ENCODE peak calls at places on chromosomes 1 and 21, in five cellular contexts. J is prostate gland, K is mesendoderm, R is uterus, Y is esophagus squamous epithelium. Q is an unnamed sample.

GRCh38 chr1:159175571-159175970 is 4.2 kb downstream of the CADM3 start:
- DNase-seq in J (no peak), K (no peak), R (no peak), Y (no peak), Q (no peak)

GRCh38 chr1:117427297-117427696 is 60.0 kb downstream of the MAN1A2 start:
- DNase-seq in J (no peak), K (no peak), R (no peak), Y (no peak), Q (no peak)

GRCh38 chr1:241717975-241718374 is 65.9 kb downstream of the WDR64 start:
- DNase-seq in J (no peak), K (no peak), R (no peak), Y (no peak), Q (no peak)

GRCh38 chr1:27416387-27417111 is 24.1 kb downstream of the GPR3 start:
- DNase-seq in J (no peak), K (peak), R (no peak), Y (no peak), Q (peak)

GRCh38 chr1:112373841-112374240 is 22.2 kb upstream of the CTTNBP2NL start:
- DNase-seq in J (no peak), K (no peak), R (no peak), Y (no peak), Q (no peak)

GRCh38 chr1:221035680-221036153 is 156.5 kb downstream of the HLX start:
- DNase-seq in J (no peak), K (peak), R (no peak), Y (no peak), Q (peak)

GRCh38 chr1:20445956-20446355 is 40.1 kb downstream of the CAMK2N1 start:
- DNase-seq in J (no peak), K (no peak), R (no peak), Y (no peak), Q (no peak)

GRCh38 chr21:41466024-41466820 is 40.2 kb downstream of the MX1 start:
- DNase-seq in J (no peak), K (no peak), R (no peak), Y (no peak), Q (peak)

GRCh38 chr1:226209307-226210059 is 14.0 kb upstream of the MIXL1 start:
- DNase-seq in J (no peak), K (no peak), R (no peak), Y (no peak), Q (no peak)

GRCh38 chr1:154937988-154938386 is 1.5 kb upstream of the PMVK start:
- DNase-seq in J (no peak), K (no peak), R (no peak), Y (no peak), Q (no peak)

GRCh38 chr1:64312431-64312830 is 109.0 kb downstream of the UBE2U start:
- DNase-seq in J (no peak), K (no peak), R (no peak), Y (no peak), Q (no peak)

GRCh38 chr1:96474985-96475743 is 246.4 kb upstream of the PTBP2 start:
- DNase-seq in J (no peak), K (peak), R (no peak), Y (no peak), Q (no peak)

GRCh38 chr21:36749935-36750578 is 51.1 kb downstream of the SIM2 start:
- DNase-seq in J (no peak), K (peak), R (no peak), Y (no peak), Q (peak)

GRCh38 chr1:201594575-201595245 is 55.8 kb downstream of the NAV1 start:
- DNase-seq in J (no peak), K (peak), R (peak), Y (no peak), Q (no peak)

DNA sequence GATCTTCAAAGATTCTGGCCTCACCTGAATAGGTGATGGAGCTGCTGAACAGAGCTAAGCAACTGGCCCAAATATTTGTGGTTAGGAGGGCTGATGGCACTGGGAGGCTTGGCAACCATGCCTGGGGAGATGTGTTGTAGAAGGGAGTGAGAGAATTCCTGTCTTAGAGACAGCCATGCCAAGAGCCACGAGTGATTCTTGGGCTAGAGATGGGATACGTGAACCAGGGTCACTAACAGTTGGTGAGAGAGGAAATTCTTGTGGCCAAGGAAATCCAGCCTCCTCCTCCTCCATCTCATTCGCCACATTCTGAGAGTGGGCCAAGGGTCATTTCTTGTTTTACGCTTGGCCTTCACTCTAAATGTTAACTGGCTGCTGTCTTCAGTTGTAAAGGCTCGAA is 46.3 kb downstream of the NGF start:
- DNase-seq in J (no peak), K (no peak), R (no peak), Y (no peak), Q (peak)
- H3K27ac ChIP-seq in J (no peak), K (no peak), R (no peak), Y (no peak), Q (no peak)

GRCh38 chr1:53294557-53294956 is 33.3 kb downstream of the LRP8 start:
- DNase-seq in J (no peak), K (no peak), R (no peak), Y (no peak), Q (peak)

GRCh38 chr1:53292690-53293089 is 35.2 kb downstream of the LRP8 start:
- DNase-seq in J (no peak), K (no peak), R (no peak), Y (no peak), Q (no peak)

GRCh38 chr1:53291574-53291973 is 36.3 kb downstream of the LRP8 start:
- DNase-seq in J (no peak), K (peak), R (no peak), Y (no peak), Q (no peak)

GRCh38 chr1:53295295-53295694 is 32.6 kb downstream of the LRP8 start:
- DNase-seq in J (no peak), K (no peak), R (no peak), Y (no peak), Q (no peak)

DNA sequence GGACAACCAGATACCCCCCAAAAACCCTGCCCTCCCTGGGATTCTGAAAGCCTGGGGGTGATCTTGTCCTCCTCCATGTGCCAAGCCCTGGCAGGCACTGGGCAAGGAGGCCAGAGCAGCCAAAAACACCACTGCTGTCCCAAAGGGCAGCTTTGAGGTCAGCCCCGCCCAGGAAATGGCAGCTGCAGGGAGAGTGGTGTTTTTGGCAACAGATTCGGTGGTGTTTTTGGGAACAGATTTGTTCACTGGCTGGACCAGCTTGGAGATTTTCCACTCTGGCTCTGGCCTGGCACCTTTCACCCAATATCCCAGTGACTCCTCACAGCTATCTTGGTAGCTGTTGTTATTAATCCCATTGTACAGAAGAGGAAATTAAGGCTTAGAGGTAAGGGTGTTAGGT is 34.7 kb downstream of the LRP8 start:
- DNase-seq in J (no peak), K (no peak), R (peak), Y (no peak), Q (no peak)
- H3K27ac ChIP-seq in J (no peak), K (no peak), R (no peak), Y (no peak), Q (no peak)

DNA sequence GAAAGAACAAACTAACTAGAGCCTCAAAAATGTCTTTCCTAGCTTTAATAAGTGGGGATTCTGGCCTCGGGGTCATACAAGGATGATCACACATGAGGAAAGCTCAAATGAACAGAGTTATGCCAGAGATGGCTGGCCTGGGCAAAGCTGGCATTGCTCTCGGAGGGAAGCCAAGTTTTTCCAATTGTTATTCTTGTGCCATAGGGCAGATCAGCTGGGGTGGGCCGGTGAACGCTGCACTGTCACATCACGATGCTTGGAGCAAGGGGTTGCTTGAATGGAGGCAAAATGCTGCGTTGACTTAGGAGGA is 75.9 kb upstream of the LYST start:
- DNase-seq in J (no peak), K (no peak), R (no peak), Y (no peak), Q (no peak)
- H3K27ac ChIP-seq in J (no peak), K (no peak), R (no peak), Y (no peak), Q (no peak)

GRCh38 chr21:29025328-29025713 is 853 bp downstream of the USP16 start:
- DNase-seq in J (no peak), K (peak), R (no peak), Y (no peak), Q (peak)
- H3K27ac ChIP-seq in J (peak), K (no peak), R (peak), Y (peak), Q (peak)

GRCh38 chr1:205512059-205513045 is 7.9 kb downstream of the CDK18 start:
- DNase-seq in J (no peak), K (peak), R (peak), Y (no peak), Q (peak)
- H3K27ac ChIP-seq in J (no peak), K (no peak), R (peak), Y (no peak), Q (no peak)

DNA sequence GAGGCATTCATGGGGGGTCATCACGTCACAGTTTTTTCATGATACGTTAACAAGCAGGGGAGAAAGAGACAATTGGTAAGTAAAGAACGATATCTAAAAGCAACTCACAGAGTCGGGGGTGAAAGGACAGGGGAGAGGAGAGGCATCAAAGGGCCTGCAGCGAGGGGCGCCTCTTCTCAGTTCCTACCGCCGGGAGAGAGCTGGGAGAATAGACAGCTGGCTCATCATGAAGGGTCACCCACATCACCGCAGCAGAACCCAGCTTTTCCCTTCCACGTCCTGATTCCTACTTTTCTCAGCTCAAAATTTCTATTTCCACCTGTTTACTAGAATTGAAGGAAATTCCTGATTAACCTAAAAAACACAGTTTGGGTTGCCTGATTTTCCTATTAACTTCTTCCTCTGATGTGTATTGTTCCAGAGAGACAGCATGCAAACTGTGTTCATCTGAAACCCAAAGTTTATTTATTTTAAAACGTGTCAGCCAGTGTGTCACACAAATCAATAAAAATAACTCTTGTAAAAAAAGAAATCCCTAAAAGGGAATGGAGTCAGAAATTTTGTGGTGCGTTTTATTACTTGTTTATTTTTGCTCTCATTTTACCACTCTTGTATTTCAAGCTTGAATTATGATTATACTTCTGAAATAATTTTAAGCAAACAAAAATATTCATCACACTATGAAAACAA is 75.4 kb downstream of the SLC25A24 start:
- DNase-seq in J (no peak), K (no peak), R (no peak), Y (no peak), Q (no peak)
- H3K27ac ChIP-seq in J (peak), K (no peak), R (no peak), Y (no peak), Q (no peak)

GRCh38 chr1:161019767-161020572 is 982 bp downstream of the F11R start:
- DNase-seq in J (peak), K (peak), R (no peak), Y (no peak), Q (no peak)

GRCh38 chr1:161020573-161021167 is at the start of gene F11R:
- DNase-seq in J (peak), K (peak), R (peak), Y (no peak), Q (no peak)

GRCh38 chr1:161017756-161018630 is 3.0 kb downstream of the F11R start:
- DNase-seq in J (no peak), K (no peak), R (no peak), Y (no peak), Q (no peak)

GRCh38 chr1:161021168-161021958 is 411 bp upstream of the F11R start:
- DNase-seq in J (peak), K (peak), R (peak), Y (peak), Q (peak)

DNA sequence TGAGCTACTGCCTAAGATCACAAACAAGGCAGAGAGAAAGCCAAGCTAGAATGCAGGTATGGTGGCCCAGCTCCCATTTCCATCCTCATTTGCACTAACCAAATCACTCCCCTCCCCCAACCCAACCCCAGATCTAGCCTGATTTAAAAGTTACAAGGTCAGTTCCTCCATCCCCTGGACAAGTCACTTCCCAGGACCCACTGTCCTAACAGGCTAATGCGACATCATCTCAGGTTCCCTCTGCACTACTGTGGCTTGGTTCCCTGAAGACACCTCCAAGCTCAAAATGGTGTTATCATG is 2.4 kb downstream of the F11R start:
- DNase-seq in J (no peak), K (no peak), R (no peak), Y (no peak), Q (no peak)
- H3K27ac ChIP-seq in J (peak), K (no peak), R (no peak), Y (peak), Q (no peak)